ENCODE peak calls at places on chromosomes 3 and 15, in nine cellular contexts. W is astrocyte, U is fibroblast of lung, D is neural progenitor cell, K is HCT116, J is IMR-90, V is endothelial cell of umbilical vein, S is H1, Q is MM.1S. T is an unnamed sample.

GRCh38 chr3:25372167-25372566 is 55.9 kb upstream of the RARB start:
- DNase-seq in W (peak; percentile 37), U (peak; percentile 52), D (no peak), K (no peak), J (no peak), V (no peak), S (no peak), Q (no peak), T (no peak)

GRCh38 chr3:32391643-32392529 is at the start of gene CMTM7:
- DNase-seq in W (peak; percentile 36), U (peak; percentile 53), D (peak; percentile 79), K (peak; percentile 37), J (peak; percentile 35), V (peak; percentile 65), S (peak; percentile 79), Q (peak; percentile 67), T (peak; percentile 94)

GRCh38 chr3:114442251-114442650 is 148.4 kb downstream of the TIGIT start:
- DNase-seq in W (peak; percentile 68), U (peak; percentile 79), D (no peak), K (no peak), J (peak; percentile 77), V (peak; percentile 48), S (no peak), Q (no peak), T (no peak)

GRCh38 chr15:67907175-67907723 is 67.4 kb upstream of the RNU6-1 start:
- DNase-seq in W (no peak), U (no peak), D (no peak), K (no peak), J (no peak), V (no peak), S (no peak), Q (no peak), T (no peak)

GRCh38 chr3:168116279-168116678 is 20.6 kb upstream of the GOLIM4 start:
- DNase-seq in W (peak; percentile 93), U (peak; percentile 93), D (no peak), K (no peak), J (no peak), V (no peak), S (no peak), Q (no peak), T (no peak)

GRCh38 chr15:43516185-43516584 is 1.2 kb upstream of the MAP1A start:
- DNase-seq in W (no peak), U (peak; percentile 45), D (no peak), K (no peak), J (no peak), V (no peak), S (no peak), Q (no peak), T (no peak)

GRCh38 chr15:72227720-72228119 is 3.3 kb downstream of the PKM start:
- DNase-seq in W (no peak), U (no peak), D (no peak), K (no peak), J (no peak), V (no peak), S (no peak), Q (no peak), T (no peak)

GRCh38 chr3:127006781-127007436 is 24.0 kb downstream of the PLXNA1 start:
- DNase-seq in W (peak; percentile 7), U (peak; percentile 11), D (no peak), K (no peak), J (no peak), V (peak; percentile 11), S (no peak), Q (no peak), T (no peak)

GRCh38 chr3:21540265-21540664 is 210.7 kb downstream of the ZNF385D start:
- DNase-seq in W (no peak), U (no peak), D (no peak), K (no peak), J (no peak), V (no peak), S (no peak), Q (no peak), T (no peak)

GRCh38 chr3:40658305-40658704 is 133.5 kb downstream of the ZNF621 start:
- DNase-seq in W (no peak), U (no peak), D (no peak), K (no peak), J (no peak), V (no peak), S (no peak), Q (no peak), T (no peak)

GRCh38 chr3:83934208-83935150 is 1024.3 kb upstream of the CADM2 start:
- DNase-seq in W (peak; percentile 58), U (peak; percentile 70), D (no peak), K (no peak), J (no peak), V (no peak), S (no peak), Q (peak; percentile 76), T (no peak)

GRCh38 chr3:83926291-83926690 is 1032.5 kb upstream of the CADM2 start:
- DNase-seq in W (no peak), U (no peak), D (no peak), K (no peak), J (no peak), V (no peak), S (no peak), Q (no peak), T (no peak)

GRCh38 chr3:83928391-83928790 is 1030.4 kb upstream of the CADM2 start:
- DNase-seq in W (no peak), U (no peak), D (peak; percentile 70), K (peak; percentile 8), J (no peak), V (no peak), S (peak; percentile 54), Q (peak; percentile 64), T (no peak)

GRCh38 chr3:83928903-83929302 is 1029.9 kb upstream of the CADM2 start:
- DNase-seq in W (no peak), U (peak; percentile 16), D (no peak), K (no peak), J (no peak), V (no peak), S (no peak), Q (no peak), T (no peak)
- H3K9me3 ChIP-seq in W (peaks cover 26% of the 10 kb centered on the region), U (no peaks in the 10 kb centered on the region), D (no peaks in the 10 kb centered on the region), K (peaks cover 13% of the 10 kb centered on the region), J (peaks cover 21% of the 10 kb centered on the region), V (peaks cover 4% of the 10 kb centered on the region), S (peaks cover 20% of the 10 kb centered on the region), Q (no peaks in the 10 kb centered on the region), T (peaks cover 7% of the 10 kb centered on the region)

GRCh38 chr15:93072011-93072410 is 17.0 kb downstream of the RGMA start:
- DNase-seq in W (peak; percentile 27), U (peak; percentile 51), D (peak; percentile 51), K (no peak), J (peak; percentile 14), V (no peak), S (no peak), Q (no peak), T (no peak)

GRCh38 chr15:93071469-93071891 is 17.5 kb downstream of the RGMA start:
- DNase-seq in W (no peak), U (peak; percentile 17), D (peak; percentile 53), K (no peak), J (no peak), V (no peak), S (no peak), Q (no peak), T (no peak)

GRCh38 chr15:93074596-93074995 is 14.4 kb downstream of the RGMA start:
- DNase-seq in W (no peak), U (no peak), D (no peak), K (no peak), J (no peak), V (no peak), S (no peak), Q (no peak), T (no peak)

GRCh38 chr15:93072440-93073394 is 16.3 kb downstream of the RGMA start:
- DNase-seq in W (peak; percentile 37), U (peak; percentile 71), D (peak; percentile 96), K (peak; percentile 33), J (peak; percentile 23), V (peak; percentile 42), S (peak; percentile 86), Q (no peak), T (peak; percentile 92)

DNA sequence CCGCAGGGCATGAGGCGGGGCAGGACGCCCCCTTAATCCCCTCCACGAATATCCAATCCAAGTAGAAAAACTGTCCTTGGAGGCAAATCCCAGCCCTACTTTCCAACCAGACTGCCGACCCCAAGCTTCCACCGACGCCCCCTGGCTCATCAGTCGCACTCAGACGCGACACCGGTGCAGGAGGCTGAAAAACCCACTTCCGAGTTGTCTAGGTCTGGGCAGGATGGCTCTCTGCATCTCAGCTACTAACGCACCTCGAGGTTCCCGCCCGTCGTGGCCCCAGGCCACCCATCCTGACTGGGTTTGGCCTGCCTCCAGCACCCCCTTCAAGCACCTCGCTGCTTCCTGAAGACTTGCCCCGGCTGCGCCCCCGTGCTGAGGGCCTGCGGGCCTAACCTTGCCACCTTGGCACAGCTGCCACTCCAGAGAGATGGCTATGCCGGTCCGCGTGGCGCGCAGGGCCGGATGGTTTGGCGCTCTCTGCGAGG is 15.5 kb downstream of the RGMA start:
- DNase-seq in W (no peak), U (no peak), D (peak; percentile 72), K (no peak), J (no peak), V (no peak), S (peak; percentile 74), Q (no peak), T (peak; percentile 75)
- H3K9ac ChIP-seq in W (no peak overlapping the region), U (no peak overlapping the region), D (no peak overlapping the region), K (peak overlapping the region; percentile 36), J (no peak overlapping the region), V (no peak overlapping the region), S (peak overlapping the region; percentile 8), Q (no peak overlapping the region), T (no peak overlapping the region)

GRCh38 chr15:70020229-70020628 is 77.5 kb downstream of the TLE3 start:
- DNase-seq in W (no peak), U (no peak), D (no peak), K (no peak), J (no peak), V (no peak), S (no peak), Q (no peak), T (no peak)
- TF ChIP-seq CTCF in W (no peak), U (no peak), D (no peak), K (no peak), J (no peak), V (no peak), S (no peak), Q (no peak), T (no peak)

DNA sequence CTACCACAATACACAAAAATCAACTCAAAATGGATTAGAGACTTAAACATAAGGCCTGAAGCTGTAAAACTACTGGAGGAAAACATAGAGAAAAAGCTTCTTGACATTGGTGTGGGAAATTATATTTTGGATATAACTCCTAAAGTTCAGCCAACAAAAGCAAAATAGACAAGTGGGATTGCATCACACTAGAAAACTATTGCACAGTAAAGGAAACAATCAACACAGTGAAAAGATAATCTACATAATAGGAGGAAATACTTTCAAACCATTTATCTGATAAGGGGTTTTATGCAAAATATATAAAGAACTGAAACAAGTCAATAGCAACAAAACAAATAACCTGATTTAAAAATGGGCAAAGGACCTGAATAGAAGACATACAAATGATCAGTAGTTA is 37.6 kb upstream of the TP63 start:
- DNase-seq in W (no peak), U (no peak), D (no peak), K (no peak), J (no peak), V (no peak), S (no peak), Q (no peak), T (no peak)
- H3K9me3 ChIP-seq in W (no peaks in the 10 kb centered on the region), U (no peaks in the 10 kb centered on the region), D (no peaks in the 10 kb centered on the region), K (no peaks in the 10 kb centered on the region), J (no peaks in the 10 kb centered on the region), V (no peaks in the 10 kb centered on the region), S (peaks cover 2% of the 10 kb centered on the region), Q (no peaks in the 10 kb centered on the region), T (no peaks in the 10 kb centered on the region)